ENCODE peak calls at places on chromosomes 13 and 19, in five cellular contexts. U is C1 segment of cervical spinal cord, M is T47D, Z is BJ, X is hypothalamus. W is an unnamed sample.

GRCh38 chr19:1232652-1233360 is 5.0 kb downstream of the CBARP start:
- DNase-seq in U (no peak), M (no peak), Z (no peak), X (no peak), W (no peak)

GRCh38 chr13:38763446-38764381 is 76.8 kb downstream of the FREM2 start:
- DNase-seq in U (no peak), M (peak), Z (no peak), X (peak), W (no peak)

GRCh38 chr19:34838753-34839431 is 65.9 kb upstream of the ZNF599 start:
- DNase-seq in U (no peak), M (peak), Z (no peak), X (no peak), W (no peak)

GRCh38 chr13:110307697-110308376 is 753 bp downstream of the COL4A2 start:
- DNase-seq in U (no peak), M (no peak), Z (no peak), X (no peak), W (no peak)

GRCh38 chr13:77810430-77810829 is 108.2 kb downstream of the EDNRB start:
- DNase-seq in U (no peak), M (peak), Z (no peak), X (no peak), W (no peak)

GRCh38 chr19:35901055-35901644 is 810 bp upstream of the NFKBID start:
- DNase-seq in U (no peak), M (peak), Z (peak), X (no peak), W (no peak)

GRCh38 chr19:58395979-58396627 is 647 bp downstream of the RNF225 start:
- DNase-seq in U (no peak), M (no peak), Z (no peak), X (no peak), W (no peak)

GRCh38 chr19:1985588-1986356 is 29.7 kb downstream of the BTBD2 start:
- DNase-seq in U (no peak), M (no peak), Z (no peak), X (no peak), W (no peak)

GRCh38 chr19:48639483-48640375 is 2.5 kb upstream of the DBP start:
- DNase-seq in U (no peak), M (no peak), Z (no peak), X (no peak), W (no peak)

GRCh38 chr13:111204438-111205177 is 89.5 kb downstream of the ARHGEF7 start:
- DNase-seq in U (no peak), M (peak), Z (no peak), X (no peak), W (no peak)

GRCh38 chr19:1245884-1246816 is 2.2 kb upstream of the MIDN start:
- DNase-seq in U (no peak), M (no peak), Z (no peak), X (no peak), W (no peak)

GRCh38 chr19:40802300-40803169 is 3.5 kb downstream of the EGLN2 start:
- DNase-seq in U (no peak), M (no peak), Z (no peak), X (no peak), W (no peak)

GRCh38 chr13:95258619-95259194 is 42.5 kb downstream of the ABCC4 start:
- DNase-seq in U (no peak), M (no peak), Z (no peak), X (no peak), W (no peak)